ENCODE peak calls at places on chromosomes 6 and 20, in eight cellular contexts. One of them, this sample, is unnamed.

GRCh38 chr20:10194166-10194565 is 24.5 kb upstream of the SNAP25 start:
- DNase-seq in posterior cingulate gyrus: no peak
- DNase-seq in activated CD8-positive, alpha-beta memory T cell treated with anti-CD3 and anti-CD28 coated beads, Interleukin-2, amount 50 U/mL, for 4 hours: no peak
- DNase-seq in renal cortical epithelial cell: no peak
- DNase-seq in HEK293T: no peak
- DNase-seq in GM03348: no peak
- DNase-seq in HepG2: no peak
- DNase-seq in NAMALWA: no peak
- DNase-seq in this sample: no peak

GRCh38 chr20:8853805-8854338 is 215.0 kb upstream of the PLCB4 start:
- DNase-seq in posterior cingulate gyrus: no peak
- DNase-seq in activated CD8-positive, alpha-beta memory T cell treated with anti-CD3 and anti-CD28 coated beads, Interleukin-2, amount 50 U/mL, for 4 hours: no peak
- DNase-seq in renal cortical epithelial cell: peak; percentile 89
- DNase-seq in HEK293T: peak; percentile 61
- DNase-seq in GM03348: peak; percentile 76
- DNase-seq in HepG2: peak; percentile 89
- DNase-seq in NAMALWA: peak; percentile 68
- DNase-seq in this sample: no peak

GRCh38 chr6:44630125-44631028 is 242.9 kb downstream of the CDC5L start:
- DNase-seq in posterior cingulate gyrus: peak; percentile 16
- DNase-seq in activated CD8-positive, alpha-beta memory T cell treated with anti-CD3 and anti-CD28 coated beads, Interleukin-2, amount 50 U/mL, for 4 hours: no peak
- DNase-seq in renal cortical epithelial cell: peak; percentile 42
- DNase-seq in HEK293T: peak; percentile 83
- DNase-seq in GM03348: peak; percentile 94
- DNase-seq in HepG2: peak; percentile 30
- DNase-seq in NAMALWA: peak; percentile 57
- DNase-seq in this sample: peak; percentile 70

GRCh38 chr6:152151930-152152329 is 344.4 kb downstream of the ESR1 start:
- DNase-seq in posterior cingulate gyrus: no peak
- DNase-seq in activated CD8-positive, alpha-beta memory T cell treated with anti-CD3 and anti-CD28 coated beads, Interleukin-2, amount 50 U/mL, for 4 hours: no peak
- DNase-seq in renal cortical epithelial cell: no peak
- DNase-seq in HEK293T: no peak
- DNase-seq in GM03348: no peak
- DNase-seq in HepG2: no peak
- DNase-seq in NAMALWA: no peak
- DNase-seq in this sample: no peak

GRCh38 chr20:58546312-58546711 is 31.1 kb upstream of the APCDD1L start:
- DNase-seq in posterior cingulate gyrus: no peak
- DNase-seq in activated CD8-positive, alpha-beta memory T cell treated with anti-CD3 and anti-CD28 coated beads, Interleukin-2, amount 50 U/mL, for 4 hours: no peak
- DNase-seq in renal cortical epithelial cell: no peak
- DNase-seq in HEK293T: no peak
- DNase-seq in GM03348: no peak
- DNase-seq in HepG2: no peak
- DNase-seq in NAMALWA: no peak
- DNase-seq in this sample: no peak

GRCh38 chr6:4256969-4257368 is 121.6 kb upstream of the ECI2 start:
- DNase-seq in posterior cingulate gyrus: no peak
- DNase-seq in activated CD8-positive, alpha-beta memory T cell treated with anti-CD3 and anti-CD28 coated beads, Interleukin-2, amount 50 U/mL, for 4 hours: no peak
- DNase-seq in renal cortical epithelial cell: peak; percentile 6
- DNase-seq in HEK293T: no peak
- DNase-seq in GM03348: peak; percentile 29
- DNase-seq in HepG2: no peak
- DNase-seq in NAMALWA: no peak
- DNase-seq in this sample: no peak

GRCh38 chr20:21353236-21353635 is 44.1 kb downstream of the NKX2-4 start:
- DNase-seq in posterior cingulate gyrus: no peak
- DNase-seq in activated CD8-positive, alpha-beta memory T cell treated with anti-CD3 and anti-CD28 coated beads, Interleukin-2, amount 50 U/mL, for 4 hours: no peak
- DNase-seq in renal cortical epithelial cell: peak; percentile 88
- DNase-seq in HEK293T: no peak
- DNase-seq in GM03348: peak; percentile 30
- DNase-seq in HepG2: no peak
- DNase-seq in NAMALWA: no peak
- DNase-seq in this sample: no peak

GRCh38 chr20:45611054-45611453 is 18.5 kb upstream of the WFDC10A start:
- DNase-seq in posterior cingulate gyrus: no peak
- DNase-seq in activated CD8-positive, alpha-beta memory T cell treated with anti-CD3 and anti-CD28 coated beads, Interleukin-2, amount 50 U/mL, for 4 hours: no peak
- DNase-seq in renal cortical epithelial cell: peak; percentile 51
- DNase-seq in HEK293T: no peak
- DNase-seq in GM03348: peak; percentile 87
- DNase-seq in HepG2: no peak
- DNase-seq in NAMALWA: no peak
- DNase-seq in this sample: no peak

GRCh38 chr6:127869772-127870404 is 31.0 kb downstream of the THEMIS start:
- DNase-seq in posterior cingulate gyrus: peak; percentile 23
- DNase-seq in activated CD8-positive, alpha-beta memory T cell treated with anti-CD3 and anti-CD28 coated beads, Interleukin-2, amount 50 U/mL, for 4 hours: no peak
- DNase-seq in renal cortical epithelial cell: no peak
- DNase-seq in HEK293T: no peak
- DNase-seq in GM03348: no peak
- DNase-seq in HepG2: no peak
- DNase-seq in NAMALWA: no peak
- DNase-seq in this sample: no peak

GRCh38 chr6:37173573-37174195 is 3.7 kb downstream of the PIM1 start:
- DNase-seq in posterior cingulate gyrus: no peak
- DNase-seq in activated CD8-positive, alpha-beta memory T cell treated with anti-CD3 and anti-CD28 coated beads, Interleukin-2, amount 50 U/mL, for 4 hours: peak; percentile 52
- DNase-seq in renal cortical epithelial cell: no peak
- DNase-seq in HEK293T: no peak
- DNase-seq in GM03348: no peak
- DNase-seq in HepG2: no peak
- DNase-seq in NAMALWA: no peak
- DNase-seq in this sample: no peak

GRCh38 chr20:34829191-34829590 is 3.7 kb upstream of the NCOA6 start:
- DNase-seq in posterior cingulate gyrus: no peak
- DNase-seq in activated CD8-positive, alpha-beta memory T cell treated with anti-CD3 and anti-CD28 coated beads, Interleukin-2, amount 50 U/mL, for 4 hours: no peak
- DNase-seq in renal cortical epithelial cell: no peak
- DNase-seq in HEK293T: no peak
- DNase-seq in GM03348: no peak
- DNase-seq in HepG2: no peak
- DNase-seq in NAMALWA: peak; percentile 23
- DNase-seq in this sample: no peak

GRCh38 chr20:48824830-48825550 is 2.8 kb downstream of the PREX1 start:
- DNase-seq in posterior cingulate gyrus: no peak
- DNase-seq in activated CD8-positive, alpha-beta memory T cell treated with anti-CD3 and anti-CD28 coated beads, Interleukin-2, amount 50 U/mL, for 4 hours: no peak
- DNase-seq in renal cortical epithelial cell: no peak
- DNase-seq in HEK293T: no peak
- DNase-seq in GM03348: no peak
- DNase-seq in HepG2: no peak
- DNase-seq in NAMALWA: no peak
- DNase-seq in this sample: no peak

GRCh38 chr6:107386340-107386739 is 73.0 kb downstream of the PDSS2 start:
- DNase-seq in posterior cingulate gyrus: no peak
- DNase-seq in activated CD8-positive, alpha-beta memory T cell treated with anti-CD3 and anti-CD28 coated beads, Interleukin-2, amount 50 U/mL, for 4 hours: no peak
- DNase-seq in renal cortical epithelial cell: peak; percentile 25
- DNase-seq in HEK293T: no peak
- DNase-seq in GM03348: no peak
- DNase-seq in HepG2: no peak
- DNase-seq in NAMALWA: no peak
- DNase-seq in this sample: no peak

GRCh38 chr6:143270026-143270425 is 180.5 kb downstream of the ADAT2 start:
- DNase-seq in posterior cingulate gyrus: no peak
- DNase-seq in activated CD8-positive, alpha-beta memory T cell treated with anti-CD3 and anti-CD28 coated beads, Interleukin-2, amount 50 U/mL, for 4 hours: no peak
- DNase-seq in renal cortical epithelial cell: peak; percentile 32
- DNase-seq in HEK293T: no peak
- DNase-seq in GM03348: peak; percentile 33
- DNase-seq in HepG2: no peak
- DNase-seq in NAMALWA: no peak
- DNase-seq in this sample: no peak

GRCh38 chr20:13877789-13878188 is 93.0 kb downstream of the NDUFAF5 start:
- DNase-seq in posterior cingulate gyrus: no peak
- DNase-seq in activated CD8-positive, alpha-beta memory T cell treated with anti-CD3 and anti-CD28 coated beads, Interleukin-2, amount 50 U/mL, for 4 hours: no peak
- DNase-seq in renal cortical epithelial cell: no peak
- DNase-seq in HEK293T: no peak
- DNase-seq in GM03348: peak; percentile 18
- DNase-seq in HepG2: no peak
- DNase-seq in NAMALWA: no peak
- DNase-seq in this sample: no peak

GRCh38 chr6:116631379-116631990 is 15.2 kb downstream of the RSPH4A start:
- DNase-seq in posterior cingulate gyrus: no peak
- DNase-seq in activated CD8-positive, alpha-beta memory T cell treated with anti-CD3 and anti-CD28 coated beads, Interleukin-2, amount 50 U/mL, for 4 hours: no peak
- DNase-seq in renal cortical epithelial cell: no peak
- DNase-seq in HEK293T: no peak
- DNase-seq in GM03348: no peak
- DNase-seq in HepG2: peak; percentile 100
- DNase-seq in NAMALWA: no peak
- DNase-seq in this sample: no peak

GRCh38 chr6:162058281-162058875 is 669.2 kb downstream of the PRKN start:
- DNase-seq in posterior cingulate gyrus: no peak
- DNase-seq in activated CD8-positive, alpha-beta memory T cell treated with anti-CD3 and anti-CD28 coated beads, Interleukin-2, amount 50 U/mL, for 4 hours: no peak
- DNase-seq in renal cortical epithelial cell: peak; percentile 100
- DNase-seq in HEK293T: no peak
- DNase-seq in GM03348: no peak
- DNase-seq in HepG2: peak; percentile 98
- DNase-seq in NAMALWA: no peak
- DNase-seq in this sample: no peak

GRCh38 chr6:12208190-12208589 is 82.0 kb upstream of the EDN1 start:
- DNase-seq in posterior cingulate gyrus: no peak
- DNase-seq in activated CD8-positive, alpha-beta memory T cell treated with anti-CD3 and anti-CD28 coated beads, Interleukin-2, amount 50 U/mL, for 4 hours: no peak
- DNase-seq in renal cortical epithelial cell: peak; percentile 37
- DNase-seq in HEK293T: no peak
- DNase-seq in GM03348: no peak
- DNase-seq in HepG2: no peak
- DNase-seq in NAMALWA: no peak
- DNase-seq in this sample: peak; percentile 16

GRCh38 chr6:116126032-116126431 is at the start of gene COL10A1:
- DNase-seq in posterior cingulate gyrus: no peak
- DNase-seq in activated CD8-positive, alpha-beta memory T cell treated with anti-CD3 and anti-CD28 coated beads, Interleukin-2, amount 50 U/mL, for 4 hours: no peak
- DNase-seq in renal cortical epithelial cell: no peak
- DNase-seq in HEK293T: no peak
- DNase-seq in GM03348: no peak
- DNase-seq in HepG2: no peak
- DNase-seq in NAMALWA: no peak
- DNase-seq in this sample: no peak

GRCh38 chr6:25713802-25714201 is 40.7 kb upstream of the SLC17A4 start:
- DNase-seq in posterior cingulate gyrus: no peak
- DNase-seq in activated CD8-positive, alpha-beta memory T cell treated with anti-CD3 and anti-CD28 coated beads, Interleukin-2, amount 50 U/mL, for 4 hours: no peak
- DNase-seq in renal cortical epithelial cell: peak; percentile 19
- DNase-seq in HEK293T: no peak
- DNase-seq in GM03348: no peak
- DNase-seq in HepG2: no peak
- DNase-seq in NAMALWA: no peak
- DNase-seq in this sample: no peak

GRCh38 chr6:88119769-88120168 is 46.4 kb downstream of the CNR1 start:
- DNase-seq in posterior cingulate gyrus: no peak
- DNase-seq in activated CD8-positive, alpha-beta memory T cell treated with anti-CD3 and anti-CD28 coated beads, Interleukin-2, amount 50 U/mL, for 4 hours: no peak
- DNase-seq in renal cortical epithelial cell: peak; percentile 33
- DNase-seq in HEK293T: no peak
- DNase-seq in GM03348: no peak
- DNase-seq in HepG2: peak; percentile 4
- DNase-seq in NAMALWA: peak; percentile 51
- DNase-seq in this sample: no peak

GRCh38 chr20:58022711-58023110 is 205.7 kb downstream of the ANKRD60 start:
- DNase-seq in posterior cingulate gyrus: no peak
- DNase-seq in activated CD8-positive, alpha-beta memory T cell treated with anti-CD3 and anti-CD28 coated beads, Interleukin-2, amount 50 U/mL, for 4 hours: no peak
- DNase-seq in renal cortical epithelial cell: no peak
- DNase-seq in HEK293T: no peak
- DNase-seq in GM03348: no peak
- DNase-seq in HepG2: no peak
- DNase-seq in NAMALWA: no peak
- DNase-seq in this sample: no peak

GRCh38 chr6:38488876-38489275 is 150.9 kb downstream of the BTBD9 start:
- DNase-seq in posterior cingulate gyrus: no peak
- DNase-seq in activated CD8-positive, alpha-beta memory T cell treated with anti-CD3 and anti-CD28 coated beads, Interleukin-2, amount 50 U/mL, for 4 hours: no peak
- DNase-seq in renal cortical epithelial cell: no peak
- DNase-seq in HEK293T: no peak
- DNase-seq in GM03348: no peak
- DNase-seq in HepG2: no peak
- DNase-seq in NAMALWA: no peak
- DNase-seq in this sample: no peak

GRCh38 chr6:70080443-70081062 is 214.2 kb downstream of the COL19A1 start:
- DNase-seq in posterior cingulate gyrus: no peak
- DNase-seq in activated CD8-positive, alpha-beta memory T cell treated with anti-CD3 and anti-CD28 coated beads, Interleukin-2, amount 50 U/mL, for 4 hours: no peak
- DNase-seq in renal cortical epithelial cell: no peak
- DNase-seq in HEK293T: no peak
- DNase-seq in GM03348: no peak
- DNase-seq in HepG2: no peak
- DNase-seq in NAMALWA: no peak
- DNase-seq in this sample: no peak

GRCh38 chr20:32965581-32966373 is 38.5 kb downstream of the SUN5 start:
- DNase-seq in posterior cingulate gyrus: no peak
- DNase-seq in activated CD8-positive, alpha-beta memory T cell treated with anti-CD3 and anti-CD28 coated beads, Interleukin-2, amount 50 U/mL, for 4 hours: peak; percentile 51
- DNase-seq in renal cortical epithelial cell: no peak
- DNase-seq in HEK293T: no peak
- DNase-seq in GM03348: peak; percentile 2
- DNase-seq in HepG2: no peak
- DNase-seq in NAMALWA: no peak
- DNase-seq in this sample: no peak

GRCh38 chr20:2331092-2331491 is 35.3 kb downstream of the TGM3 start:
- DNase-seq in posterior cingulate gyrus: no peak
- DNase-seq in activated CD8-positive, alpha-beta memory T cell treated with anti-CD3 and anti-CD28 coated beads, Interleukin-2, amount 50 U/mL, for 4 hours: no peak
- DNase-seq in renal cortical epithelial cell: no peak
- DNase-seq in HEK293T: no peak
- DNase-seq in GM03348: no peak
- DNase-seq in HepG2: no peak
- DNase-seq in NAMALWA: no peak
- DNase-seq in this sample: no peak

GRCh38 chr6:16477367-16478149 is 239.2 kb downstream of the GMPR start:
- DNase-seq in posterior cingulate gyrus: no peak
- DNase-seq in activated CD8-positive, alpha-beta memory T cell treated with anti-CD3 and anti-CD28 coated beads, Interleukin-2, amount 50 U/mL, for 4 hours: no peak
- DNase-seq in renal cortical epithelial cell: no peak
- DNase-seq in HEK293T: no peak
- DNase-seq in GM03348: no peak
- DNase-seq in HepG2: no peak
- DNase-seq in NAMALWA: no peak
- DNase-seq in this sample: peak; percentile 84

GRCh38 chr6:16056263-16056870 is 72.5 kb upstream of the MYLIP start:
- DNase-seq in posterior cingulate gyrus: no peak
- DNase-seq in activated CD8-positive, alpha-beta memory T cell treated with anti-CD3 and anti-CD28 coated beads, Interleukin-2, amount 50 U/mL, for 4 hours: no peak
- DNase-seq in renal cortical epithelial cell: no peak
- DNase-seq in HEK293T: no peak
- DNase-seq in GM03348: no peak
- DNase-seq in HepG2: no peak
- DNase-seq in NAMALWA: no peak
- DNase-seq in this sample: no peak

GRCh38 chr20:13791562-13792459 is 7.0 kb downstream of the NDUFAF5 start:
- DNase-seq in posterior cingulate gyrus: no peak
- DNase-seq in activated CD8-positive, alpha-beta memory T cell treated with anti-CD3 and anti-CD28 coated beads, Interleukin-2, amount 50 U/mL, for 4 hours: no peak
- DNase-seq in renal cortical epithelial cell: no peak
- DNase-seq in HEK293T: no peak
- DNase-seq in GM03348: no peak
- DNase-seq in HepG2: peak; percentile 35
- DNase-seq in NAMALWA: no peak
- DNase-seq in this sample: no peak

GRCh38 chr6:14431375-14432330 is 314.1 kb downstream of the CD83 start:
- DNase-seq in posterior cingulate gyrus: no peak
- DNase-seq in activated CD8-positive, alpha-beta memory T cell treated with anti-CD3 and anti-CD28 coated beads, Interleukin-2, amount 50 U/mL, for 4 hours: no peak
- DNase-seq in renal cortical epithelial cell: no peak
- DNase-seq in HEK293T: no peak
- DNase-seq in GM03348: no peak
- DNase-seq in HepG2: no peak
- DNase-seq in NAMALWA: no peak
- DNase-seq in this sample: no peak

GRCh38 chr20:15332711-15333160 is 995.3 kb upstream of the FLRT3 start:
- DNase-seq in posterior cingulate gyrus: no peak
- DNase-seq in activated CD8-positive, alpha-beta memory T cell treated with anti-CD3 and anti-CD28 coated beads, Interleukin-2, amount 50 U/mL, for 4 hours: no peak
- DNase-seq in renal cortical epithelial cell: no peak
- DNase-seq in HEK293T: no peak
- DNase-seq in GM03348: no peak
- DNase-seq in HepG2: no peak
- DNase-seq in NAMALWA: no peak
- DNase-seq in this sample: no peak

This sample was measured in right cardiac atrium.